ENCODE peak calls at places on chromosomes 1 and 21, in six cellular contexts. One of them, this sample, is unnamed.

GRCh38 chr1:243254233-243254926 is 701 bp downstream of the CEP170 start:
- DNase-seq in left ventricle myocardium inferior: peak
- DNase-seq in heart right ventricle: peak
- DNase-seq in tibial nerve: peak
- DNase-seq in fibroblast of pulmonary artery: peak
- DNase-seq in fibroblast of lung: peak
- DNase-seq in this sample: no peak

GRCh38 chr1:12163210-12163609 is 3.6 kb upstream of the TNFRSF1B start:
- DNase-seq in left ventricle myocardium inferior: no peak
- DNase-seq in heart right ventricle: no peak
- DNase-seq in tibial nerve: no peak
- DNase-seq in fibroblast of pulmonary artery: no peak
- DNase-seq in fibroblast of lung: no peak
- DNase-seq in this sample: no peak

GRCh38 chr1:9371951-9372350 is 79.3 kb downstream of the SPSB1 start:
- DNase-seq in left ventricle myocardium inferior: no peak
- DNase-seq in heart right ventricle: no peak
- DNase-seq in tibial nerve: no peak
- DNase-seq in fibroblast of pulmonary artery: no peak
- DNase-seq in fibroblast of lung: no peak
- DNase-seq in this sample: no peak

GRCh38 chr1:186102559-186103148 is 272.4 kb downstream of the TPR start:
- DNase-seq in left ventricle myocardium inferior: no peak
- DNase-seq in heart right ventricle: peak
- DNase-seq in tibial nerve: no peak
- DNase-seq in fibroblast of pulmonary artery: peak
- DNase-seq in fibroblast of lung: peak
- DNase-seq in this sample: peak

GRCh38 chr1:226625326-226625725 is 76.8 kb downstream of the STUM start:
- DNase-seq in left ventricle myocardium inferior: no peak
- DNase-seq in heart right ventricle: no peak
- DNase-seq in tibial nerve: no peak
- DNase-seq in fibroblast of pulmonary artery: no peak
- DNase-seq in fibroblast of lung: no peak
- DNase-seq in this sample: no peak

GRCh38 chr1:192706936-192707335 is 71.0 kb downstream of the RGS13 start:
- DNase-seq in left ventricle myocardium inferior: no peak
- DNase-seq in heart right ventricle: no peak
- DNase-seq in tibial nerve: no peak
- DNase-seq in fibroblast of pulmonary artery: no peak
- DNase-seq in fibroblast of lung: no peak
- DNase-seq in this sample: no peak

GRCh38 chr21:17257784-17258183 is 255.1 kb upstream of the CXADR start:
- DNase-seq in left ventricle myocardium inferior: no peak
- DNase-seq in heart right ventricle: no peak
- DNase-seq in tibial nerve: no peak
- DNase-seq in fibroblast of pulmonary artery: no peak
- DNase-seq in fibroblast of lung: peak
- DNase-seq in this sample: no peak

GRCh38 chr1:200384818-200385390 is 24.9 kb downstream of the ZNF281 start:
- DNase-seq in left ventricle myocardium inferior: no peak
- DNase-seq in heart right ventricle: no peak
- DNase-seq in tibial nerve: no peak
- DNase-seq in fibroblast of pulmonary artery: no peak
- DNase-seq in fibroblast of lung: peak
- DNase-seq in this sample: no peak

GRCh38 chr1:203534526-203534925 is 40.6 kb downstream of the OPTC start:
- DNase-seq in left ventricle myocardium inferior: peak
- DNase-seq in heart right ventricle: no peak
- DNase-seq in tibial nerve: no peak
- DNase-seq in fibroblast of pulmonary artery: peak
- DNase-seq in fibroblast of lung: peak
- DNase-seq in this sample: peak

GRCh38 chr1:30034627-30035521 is 688.5 kb downstream of the MATN1 start:
- DNase-seq in left ventricle myocardium inferior: no peak
- DNase-seq in heart right ventricle: peak
- DNase-seq in tibial nerve: no peak
- DNase-seq in fibroblast of pulmonary artery: peak
- DNase-seq in fibroblast of lung: peak
- DNase-seq in this sample: no peak

GRCh38 chr1:62082456-62083363 is 111.9 kb upstream of the L1TD1 start:
- DNase-seq in left ventricle myocardium inferior: no peak
- DNase-seq in heart right ventricle: no peak
- DNase-seq in tibial nerve: peak
- DNase-seq in fibroblast of pulmonary artery: peak
- DNase-seq in fibroblast of lung: peak
- DNase-seq in this sample: peak

GRCh38 chr21:46063734-46064680 is 33.9 kb upstream of the COL6A2 start:
- DNase-seq in left ventricle myocardium inferior: no peak
- DNase-seq in heart right ventricle: no peak
- DNase-seq in tibial nerve: no peak
- DNase-seq in fibroblast of pulmonary artery: no peak
- DNase-seq in fibroblast of lung: no peak
- DNase-seq in this sample: no peak

GRCh38 chr1:218409946-218410510 is 64.9 kb downstream of the TGFB2 start:
- DNase-seq in left ventricle myocardium inferior: no peak
- DNase-seq in heart right ventricle: no peak
- DNase-seq in tibial nerve: no peak
- DNase-seq in fibroblast of pulmonary artery: no peak
- DNase-seq in fibroblast of lung: no peak
- DNase-seq in this sample: peak

GRCh38 chr21:33847586-33848251 is 67.9 kb downstream of the ATP5PO start:
- DNase-seq in left ventricle myocardium inferior: no peak
- DNase-seq in heart right ventricle: no peak
- DNase-seq in tibial nerve: no peak
- DNase-seq in fibroblast of pulmonary artery: no peak
- DNase-seq in fibroblast of lung: no peak
- DNase-seq in this sample: no peak

GRCh38 chr1:156434976-156435550 is 65.5 kb downstream of the MEF2D start:
- DNase-seq in left ventricle myocardium inferior: no peak
- DNase-seq in heart right ventricle: no peak
- DNase-seq in tibial nerve: no peak
- DNase-seq in fibroblast of pulmonary artery: no peak
- DNase-seq in fibroblast of lung: no peak
- DNase-seq in this sample: no peak

GRCh38 chr21:36567216-36567917 is 87.4 kb upstream of the CLDN14 start:
- DNase-seq in left ventricle myocardium inferior: no peak
- DNase-seq in heart right ventricle: no peak
- DNase-seq in tibial nerve: no peak
- DNase-seq in fibroblast of pulmonary artery: no peak
- DNase-seq in fibroblast of lung: no peak
- DNase-seq in this sample: no peak

GRCh38 chr1:225845633-225846259 is 35.8 kb downstream of the EPHX1 start:
- DNase-seq in left ventricle myocardium inferior: peak
- DNase-seq in heart right ventricle: peak
- DNase-seq in tibial nerve: peak
- DNase-seq in fibroblast of pulmonary artery: peak
- DNase-seq in fibroblast of lung: peak
- DNase-seq in this sample: peak

GRCh38 chr1:160427625-160428024 is 27.3 kb downstream of the VANGL2 start:
- DNase-seq in left ventricle myocardium inferior: no peak
- DNase-seq in heart right ventricle: no peak
- DNase-seq in tibial nerve: no peak
- DNase-seq in fibroblast of pulmonary artery: no peak
- DNase-seq in fibroblast of lung: no peak
- DNase-seq in this sample: no peak

GRCh38 chr1:25610822-25611630 is 5.6 kb upstream of the MAN1C1 start:
- DNase-seq in left ventricle myocardium inferior: no peak
- DNase-seq in heart right ventricle: no peak
- DNase-seq in tibial nerve: no peak
- DNase-seq in fibroblast of pulmonary artery: peak
- DNase-seq in fibroblast of lung: peak
- DNase-seq in this sample: no peak

GRCh38 chr21:41425954-41426655 is at the start of gene MX1:
- DNase-seq in left ventricle myocardium inferior: peak
- DNase-seq in heart right ventricle: peak
- DNase-seq in tibial nerve: peak
- DNase-seq in fibroblast of pulmonary artery: peak
- DNase-seq in fibroblast of lung: peak
- DNase-seq in this sample: no peak

GRCh38 chr1:11940260-11940921 is 5.9 kb downstream of the PLOD1 start:
- DNase-seq in left ventricle myocardium inferior: peak
- DNase-seq in heart right ventricle: no peak
- DNase-seq in tibial nerve: no peak
- DNase-seq in fibroblast of pulmonary artery: peak
- DNase-seq in fibroblast of lung: peak
- DNase-seq in this sample: no peak

DNA sequence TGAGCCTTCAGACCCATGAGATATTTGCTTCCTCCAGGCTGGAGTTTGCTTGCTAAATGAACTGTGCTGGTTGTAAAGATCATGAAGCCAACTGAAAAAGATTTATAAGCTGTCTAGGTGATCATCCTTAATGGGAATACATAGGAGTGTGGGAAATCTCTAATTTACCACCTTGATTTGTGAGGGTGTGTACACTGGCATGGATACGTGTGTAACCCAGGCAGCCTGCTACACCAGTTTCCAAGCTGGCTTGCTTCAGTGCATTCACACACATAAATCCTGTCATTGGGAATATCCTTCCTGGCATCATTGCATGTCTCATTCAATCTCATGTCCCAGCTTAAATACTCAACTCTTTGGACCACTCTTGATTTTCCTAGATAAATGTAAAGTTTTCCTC is 57.6 kb upstream of the GNG12 start:
- DNase-seq in left ventricle myocardium inferior: no peak
- DNase-seq in heart right ventricle: no peak
- DNase-seq in tibial nerve: no peak
- DNase-seq in fibroblast of pulmonary artery: no peak
- DNase-seq in fibroblast of lung: no peak
- DNase-seq in this sample: no peak
- H3K4me3 ChIP-seq in left ventricle myocardium inferior: no peak
- H3K4me3 ChIP-seq in heart right ventricle: no peak
- H3K4me3 ChIP-seq in tibial nerve: no peak
- H3K4me3 ChIP-seq in fibroblast of pulmonary artery: no peak
- H3K4me3 ChIP-seq in fibroblast of lung: no peak
- H3K4me3 ChIP-seq in this sample: no peak

GRCh38 chr1:84940481-84940880 is 47.5 kb upstream of the LPAR3 start:
- DNase-seq in left ventricle myocardium inferior: no peak
- DNase-seq in heart right ventricle: no peak
- DNase-seq in tibial nerve: no peak
- DNase-seq in fibroblast of pulmonary artery: no peak
- DNase-seq in fibroblast of lung: no peak
- DNase-seq in this sample: no peak
- H3K4me3 ChIP-seq in left ventricle myocardium inferior: no peak
- H3K4me3 ChIP-seq in heart right ventricle: no peak
- H3K4me3 ChIP-seq in tibial nerve: no peak
- H3K4me3 ChIP-seq in fibroblast of pulmonary artery: no peak
- H3K4me3 ChIP-seq in fibroblast of lung: no peak
- H3K4me3 ChIP-seq in this sample: no peak

DNA sequence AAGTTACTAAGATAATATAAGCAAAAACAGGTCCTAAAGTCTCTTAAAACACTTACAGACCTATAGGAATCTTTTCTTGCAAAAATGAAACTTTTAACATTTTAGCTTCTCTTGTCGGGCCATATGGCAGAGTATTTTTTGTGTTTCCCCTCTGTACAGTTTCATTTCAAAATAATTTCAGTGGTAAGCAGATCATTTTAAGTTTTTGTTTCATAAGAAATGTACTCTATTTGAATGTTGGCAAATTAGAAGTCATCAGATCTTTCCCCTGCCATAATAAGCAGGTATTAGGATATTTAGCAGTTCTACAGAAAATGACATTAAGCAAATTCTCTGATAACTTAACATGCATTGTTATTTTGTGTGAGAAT is 37.9 kb downstream of the RGL1 start:
- DNase-seq in left ventricle myocardium inferior: no peak
- DNase-seq in heart right ventricle: no peak
- DNase-seq in tibial nerve: no peak
- DNase-seq in fibroblast of pulmonary artery: no peak
- DNase-seq in fibroblast of lung: no peak
- DNase-seq in this sample: no peak
- H3K4me3 ChIP-seq in left ventricle myocardium inferior: peak
- H3K4me3 ChIP-seq in heart right ventricle: no peak
- H3K4me3 ChIP-seq in tibial nerve: peak
- H3K4me3 ChIP-seq in fibroblast of pulmonary artery: peak
- H3K4me3 ChIP-seq in fibroblast of lung: peak
- H3K4me3 ChIP-seq in this sample: no peak

DNA sequence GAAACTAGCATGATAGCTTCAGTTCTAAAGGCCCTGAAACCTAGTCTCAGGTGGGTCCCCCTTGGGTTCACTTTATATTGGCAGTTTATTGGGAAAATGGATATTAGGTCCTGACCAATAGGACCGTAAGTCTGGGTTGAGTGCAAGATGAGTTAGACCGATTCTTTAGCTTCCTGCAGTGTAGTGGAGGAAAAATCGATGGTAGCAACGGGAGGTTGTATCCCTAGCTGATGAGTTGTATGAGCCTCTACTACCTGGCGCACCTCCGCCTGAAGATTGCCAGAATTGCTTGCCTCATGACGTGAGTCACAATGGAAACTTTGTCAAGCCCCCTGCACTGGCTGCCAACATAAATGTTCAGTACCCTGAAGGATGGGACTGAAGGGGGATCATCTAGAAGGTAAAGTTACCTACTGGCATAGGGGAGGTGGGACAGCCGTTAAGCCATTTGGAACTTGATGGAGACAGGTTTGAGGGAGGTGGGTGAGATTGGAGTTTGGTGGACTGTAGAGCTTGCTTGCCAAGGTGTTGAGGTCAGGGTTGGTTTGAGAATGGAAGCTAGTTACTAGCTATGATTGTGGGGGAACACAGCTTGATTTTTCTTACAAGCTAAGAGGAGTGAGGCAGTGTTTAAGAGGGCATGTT is 4.0 kb downstream of the RCC1 start:
- DNase-seq in left ventricle myocardium inferior: no peak
- DNase-seq in heart right ventricle: no peak
- DNase-seq in tibial nerve: no peak
- DNase-seq in fibroblast of pulmonary artery: no peak
- DNase-seq in fibroblast of lung: peak
- DNase-seq in this sample: no peak
- H3K4me3 ChIP-seq in left ventricle myocardium inferior: no peak
- H3K4me3 ChIP-seq in heart right ventricle: no peak
- H3K4me3 ChIP-seq in tibial nerve: no peak
- H3K4me3 ChIP-seq in fibroblast of pulmonary artery: peak
- H3K4me3 ChIP-seq in fibroblast of lung: peak
- H3K4me3 ChIP-seq in this sample: peak

DNA sequence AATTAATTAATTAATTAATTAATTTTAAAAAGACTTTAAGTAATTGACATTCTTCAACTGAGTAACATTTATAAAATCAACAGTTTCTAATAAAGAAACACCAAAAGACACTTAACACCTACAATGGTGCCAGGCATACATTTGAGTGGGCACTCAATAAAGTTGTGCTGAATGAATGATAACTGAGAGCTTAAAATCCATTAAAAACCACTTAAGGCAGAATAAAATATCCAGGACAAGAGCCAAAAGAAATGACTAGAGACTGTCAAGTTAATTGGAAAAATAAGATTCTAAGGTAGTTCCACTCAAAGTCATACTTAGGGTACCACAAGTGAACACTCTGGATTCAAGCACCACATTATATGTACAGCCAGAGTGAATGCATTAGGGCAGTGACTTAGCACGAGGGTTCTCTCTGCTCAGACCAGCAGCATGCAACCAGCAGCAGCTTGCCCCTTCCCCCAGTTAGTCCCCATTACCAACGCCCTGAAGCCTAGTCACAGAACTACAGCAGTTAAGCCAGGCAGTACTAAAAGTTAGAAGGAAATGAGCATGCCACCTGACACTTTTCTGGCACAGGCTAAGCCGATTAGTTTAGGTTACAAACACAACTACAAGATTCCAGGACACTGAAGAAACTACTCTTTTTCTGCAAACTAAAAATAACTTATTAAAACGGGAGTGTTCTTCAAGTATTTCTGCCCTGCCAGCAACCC is 46.5 kb downstream of the LUZP1 start:
- DNase-seq in left ventricle myocardium inferior: no peak
- DNase-seq in heart right ventricle: peak
- DNase-seq in tibial nerve: no peak
- DNase-seq in fibroblast of pulmonary artery: peak
- DNase-seq in fibroblast of lung: peak
- DNase-seq in this sample: no peak
- H3K4me3 ChIP-seq in left ventricle myocardium inferior: no peak
- H3K4me3 ChIP-seq in heart right ventricle: no peak
- H3K4me3 ChIP-seq in tibial nerve: no peak
- H3K4me3 ChIP-seq in fibroblast of pulmonary artery: no peak
- H3K4me3 ChIP-seq in fibroblast of lung: no peak
- H3K4me3 ChIP-seq in this sample: no peak

This sample was measured in HFF-Myc.